ENCODE peak calls at places on chromosomes 12 and 14, in four cellular contexts. K, X, H and Z are unnamed samples.

GRCh38 chr14:23141706-23142467 is 22.8 kb upstream of the CEBPE start:
- DNase-seq in K (peak), X (peak), H (no peak), Z (no peak)

GRCh38 chr12:7142057-7142644 is 12.0 kb downstream of the CLSTN3 start:
- DNase-seq in K (peak), X (peak), H (peak), Z (peak)

GRCh38 chr12:32801269-32802019 is 45.7 kb upstream of the YARS2 start:
- DNase-seq in K (no peak), X (no peak), H (no peak), Z (no peak)

GRCh38 chr14:20454645-20455354 is at the start of the genes APEX1 and OSGEP:
- DNase-seq in K (peak), X (peak), H (peak), Z (peak)

GRCh38 chr14:99757331-99758070 is 35.7 kb upstream of the EML1 start:
- DNase-seq in K (no peak), X (peak), H (no peak), Z (no peak)

GRCh38 chr12:51591020-51591901 is at the start of gene SCN8A:
- DNase-seq in K (peak), X (peak), H (peak), Z (peak)

GRCh38 chr14:34496007-34496678 is 34.1 kb upstream of the SPTSSA start:
- DNase-seq in K (no peak), X (no peak), H (no peak), Z (no peak)

GRCh38 chr12:31317471-31318397 is 8.2 kb downstream of the SINHCAF start:
- DNase-seq in K (no peak), X (no peak), H (no peak), Z (no peak)

GRCh38 chr12:114938487-114939210 is 254.7 kb upstream of the TBX3 start:
- DNase-seq in K (no peak), X (no peak), H (no peak), Z (no peak)

GRCh38 chr12:92503977-92504966 is 198.5 kb upstream of the PLEKHG7 start:
- DNase-seq in K (no peak), X (no peak), H (no peak), Z (no peak)

GRCh38 chr12:990308-990648 is 745 bp upstream of the ERC1 start:
- DNase-seq in K (peak), X (peak), H (peak), Z (no peak)

GRCh38 chr14:61280526-61281185 is 482 bp downstream of the TMEM30B start:
- DNase-seq in K (peak), X (peak), H (peak), Z (no peak)

GRCh38 chr12:48800457-48800856 is 11.6 kb upstream of the ADCY6 start:
- DNase-seq in K (no peak), X (no peak), H (no peak), Z (no peak)

GRCh38 chr12:48793696-48794095 is 4.8 kb upstream of the ADCY6 start:
- DNase-seq in K (no peak), X (no peak), H (no peak), Z (no peak)

GRCh38 chr12:48794870-48795269 is 6.0 kb upstream of the ADCY6 start:
- DNase-seq in K (peak), X (peak), H (peak), Z (no peak)

GRCh38 chr12:48796976-48797375 is 8.1 kb upstream of the ADCY6 start:
- DNase-seq in K (no peak), X (no peak), H (no peak), Z (no peak)

GRCh38 chr12:48795550-48796455 is 6.9 kb upstream of the ADCY6 start:
- DNase-seq in K (peak), X (peak), H (peak), Z (peak)
- H4K5ac ChIP-seq in K (no peak), X (no peak), H (no peak), Z (no peak)

GRCh38 chr14:51131516-51131915 is 36.6 kb upstream of the TRIM9 start:
- DNase-seq in K (peak), X (no peak), H (no peak), Z (no peak)
- H4K8ac ChIP-seq in K (no peak), X (no peak), H (no peak), Z (no peak)

GRCh38 chr12:101981868-101982267 is 79.9 kb downstream of the WASHC3 start:
- DNase-seq in K (no peak), X (no peak), H (no peak), Z (no peak)

GRCh38 chr12:101982307-101982706 is 79.5 kb downstream of the WASHC3 start:
- DNase-seq in K (no peak), X (no peak), H (no peak), Z (no peak)
- H4K5ac ChIP-seq in K (no peak), X (no peak), H (no peak), Z (no peak)

GRCh38 chr12:15919491-15919890 is 8.4 kb downstream of the DERA start:
- DNase-seq in K (no peak), X (no peak), H (no peak), Z (no peak)

DNA sequence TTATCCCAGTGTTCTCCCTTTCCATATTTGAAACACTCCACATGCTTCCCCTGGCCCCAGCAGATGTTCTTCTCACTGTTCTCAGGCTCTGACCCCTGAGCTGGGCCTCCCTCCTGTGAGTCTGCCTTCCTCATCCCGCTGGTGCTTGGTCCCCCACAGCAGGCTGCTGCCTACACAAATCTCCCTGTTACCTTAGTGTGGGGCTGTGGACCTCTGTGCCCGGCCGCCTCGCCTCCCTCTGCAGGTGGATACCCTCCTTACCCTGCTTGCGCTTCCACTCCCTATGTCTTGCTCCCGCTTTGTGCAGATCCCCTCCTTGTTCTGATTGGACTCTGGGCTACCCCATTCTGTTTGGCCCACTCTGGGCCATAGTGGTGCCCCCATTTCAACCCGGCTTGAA is 6.9 kb downstream of the DERA start:
- DNase-seq in K (no peak), X (no peak), H (no peak), Z (no peak)
- H4K8ac ChIP-seq in K (no peak), X (no peak), H (no peak), Z (no peak)